ENCODE peak calls at places on chromosome 1, in five cellular contexts. F, R, E, S and A are unnamed samples.
A peak's percentile ranks its signal among the peaks of the same experiment; 100 is the strongest.

GRCh38 chr1:35855016-35855700 is 27.9 kb upstream of the AGO1 start:
- DNase-seq in F (no peak), R (no peak), E (no peak), S (no peak), A (no peak)

GRCh38 chr1:243320224-243320623 is 64.4 kb downstream of the SDCCAG8 start:
- DNase-seq in F (no peak), R (no peak), E (no peak), S (no peak), A (no peak)

GRCh38 chr1:37892151-37893047 is 33.0 kb upstream of the MTF1 start:
- DNase-seq in F (no peak), R (no peak), E (no peak), S (no peak), A (no peak)

GRCh38 chr1:63621698-63622097 is 28.5 kb downstream of the PGM1 start:
- DNase-seq in F (no peak), R (no peak), E (no peak), S (no peak), A (peak; percentile 85)

GRCh38 chr1:225482489-225482950 is 54.7 kb upstream of the LBR start:
- DNase-seq in F (no peak), R (peak; percentile 55), E (no peak), S (no peak), A (no peak)

GRCh38 chr1:225442156-225442555 is 14.3 kb upstream of the LBR start:
- DNase-seq in F (no peak), R (no peak), E (no peak), S (no peak), A (no peak)

GRCh38 chr1:239308701-239309333 is 77.6 kb upstream of the CHRM3 start:
- DNase-seq in F (peak; percentile 4), R (no peak), E (no peak), S (no peak), A (no peak)

GRCh38 chr1:38025233-38025632 is 12.7 kb downstream of the UTP11 start:
- DNase-seq in F (no peak), R (no peak), E (no peak), S (no peak), A (no peak)

GRCh38 chr1:70499695-70500094 is 88.6 kb downstream of the CTH start:
- DNase-seq in F (no peak), R (no peak), E (no peak), S (no peak), A (no peak)

GRCh38 chr1:147171399-147172167 is 687 bp downstream of the PRKAB2 start:
- DNase-seq in F (no peak), R (no peak), E (no peak), S (no peak), A (no peak)

GRCh38 chr1:204763773-204764427 is 78.4 kb upstream of the LRRN2 start:
- DNase-seq in F (peak; percentile 59), R (peak; percentile 67), E (peak; percentile 71), S (peak; percentile 54), A (peak; percentile 60)